ENCODE peak calls at places on chromosomes 4 and X, in four cellular contexts. G is transverse colon, K is breast epithelium, C is suprapubic skin. E is an unnamed sample.

GRCh38 chr4:157025898-157026297 is 50.1 kb upstream of the GLRB start:
- DNase-seq in G (no peak), K (no peak), C (no peak), E (no peak)

GRCh38 chr4:16262188-16262587 is 35.9 kb upstream of the TAPT1 start:
- DNase-seq in G (no peak), K (no peak), C (no peak), E (no peak)

GRCh38 chr4:167985565-167985964 is 106.8 kb upstream of the ANXA10 start:
- DNase-seq in G (no peak), K (no peak), C (no peak), E (no peak)

GRCh38 chr4:138790993-138791392 is 224.6 kb upstream of the NOCT start:
- DNase-seq in G (no peak), K (no peak), C (no peak), E (no peak)

GRCh38 chr4:82381661-82382284 is 8.0 kb upstream of the HNRNPD start:
- DNase-seq in G (no peak), K (no peak), C (no peak), E (no peak)

GRCh38 chr4:8403173-8403753 is 37.3 kb downstream of the ACOX3 start:
- DNase-seq in G (peak; percentile 75), K (peak; percentile 66), C (peak; percentile 91), E (peak; percentile 78)

GRCh38 chrX:53253293-53254020 is 27.9 kb downstream of the IQSEC2 start:
- DNase-seq in G (no peak), K (no peak), C (no peak), E (no peak)

GRCh38 chr4:127967141-127967775 is 2.1 kb downstream of the ABHD18 start:
- DNase-seq in G (no peak), K (no peak), C (no peak), E (no peak)

GRCh38 chrX:49995021-49995731 is 72.8 kb downstream of the CLCN5 start:
- DNase-seq in G (no peak), K (no peak), C (no peak), E (no peak)

GRCh38 chrX:97522307-97522706 is 638.6 kb downstream of the RPA4 start:
- DNase-seq in G (no peak), K (no peak), C (no peak), E (no peak)

GRCh38 chrX:21490341-21490740 is 116.1 kb downstream of the CNKSR2 start:
- DNase-seq in G (no peak), K (no peak), C (no peak), E (no peak)

GRCh38 chrX:130108647-130109428 is 1.5 kb downstream of the ELF4 start:
- DNase-seq in G (peak; percentile 73), K (no peak), C (no peak), E (no peak)

GRCh38 chr4:96913437-96914075 is 1073.7 kb downstream of the PDHA2 start:
- DNase-seq in G (no peak), K (no peak), C (no peak), E (no peak)

GRCh38 chr4:7854697-7855370 is 84.8 kb downstream of the AFAP1 start:
- DNase-seq in G (no peak), K (no peak), C (no peak), E (no peak)

GRCh38 chrX:109954333-109954732 is 48.6 kb upstream of the TMEM164 start:
- DNase-seq in G (no peak), K (no peak), C (no peak), E (no peak)

GRCh38 chrX:133482345-133483041 is 67.2 kb upstream of the GPC4 start:
- DNase-seq in G (peak; percentile 36), K (no peak), C (no peak), E (no peak)

GRCh38 chrX:102042706-102043325 is 82.7 kb upstream of the TCEAL2 start:
- DNase-seq in G (no peak), K (no peak), C (no peak), E (no peak)

GRCh38 chr4:30386266-30386895 is 333.8 kb upstream of the PCDH7 start:
- DNase-seq in G (no peak), K (no peak), C (no peak), E (no peak)

GRCh38 chr4:148737071-148737470 is 294.9 kb upstream of the NR3C2 start:
- DNase-seq in G (no peak), K (no peak), C (no peak), E (no peak)

GRCh38 chr4:143382539-143382938 is 45.9 kb downstream of the GAB1 start:
- DNase-seq in G (no peak), K (no peak), C (no peak), E (no peak)

GRCh38 chr4:41399191-41399590 is 138.8 kb upstream of the LIMCH1 start:
- DNase-seq in G (no peak), K (no peak), C (no peak), E (no peak)

GRCh38 chr4:99677161-99677560 is 19.5 kb upstream of the C4orf54 start:
- DNase-seq in G (no peak), K (no peak), C (no peak), E (no peak)

GRCh38 chr4:165787516-165788274 is 85.3 kb upstream of the TLL1 start:
- DNase-seq in G (no peak), K (no peak), C (no peak), E (no peak)

GRCh38 chr4:8117278-8117682 is 41.3 kb downstream of the ABLIM2 start:
- DNase-seq in G (peak; percentile 68), K (no peak), C (no peak), E (peak; percentile 41)

GRCh38 chr4:63620271-63620670 is 789.0 kb downstream of the TECRL start:
- DNase-seq in G (no peak), K (no peak), C (no peak), E (no peak)

GRCh38 chr4:2843909-2844584 is 403 bp downstream of the ADD1 start:
- DNase-seq in G (peak; percentile 50), K (peak; percentile 33), C (no peak), E (peak; percentile 55)

GRCh38 chr4:144734522-144734921 is 88.6 kb downstream of the HHIP start:
- DNase-seq in G (no peak), K (no peak), C (no peak), E (no peak)

GRCh38 chrX:153539171-153539978 is 21.9 kb downstream of the ATP2B3 start:
- DNase-seq in G (peak; percentile 62), K (no peak), C (peak; percentile 80), E (peak; percentile 67)

GRCh38 chr4:169615467-169616106 is 3.2 kb upstream of the NEK1 start:
- DNase-seq in G (no peak), K (no peak), C (no peak), E (no peak)

GRCh38 chr4:3872834-3873313 is 106.7 kb downstream of the ADRA2C start:
- DNase-seq in G (no peak), K (no peak), C (no peak), E (no peak)

GRCh38 chrX:153667931-153668396 is 5.6 kb downstream of the PNCK start:
- DNase-seq in G (peak; percentile 82), K (peak; percentile 75), C (peak; percentile 91), E (peak; percentile 87)

GRCh38 chrX:74606799-74607198 is 7.6 kb downstream of the RLIM start:
- DNase-seq in G (no peak), K (no peak), C (no peak), E (no peak)
- TF ChIP-seq POLR2AphosphoS5 in G (no peak), K (no peak), C (no peak), E (no peak)

GRCh38 chrX:78140206-78140605 is 756 bp upstream of the TAF9B start:
- DNase-seq in G (no peak), K (no peak), C (no peak), E (no peak)

GRCh38 chrX:78133561-78133960 is 5.9 kb downstream of the TAF9B start:
- DNase-seq in G (no peak), K (no peak), C (no peak), E (no peak)

DNA sequence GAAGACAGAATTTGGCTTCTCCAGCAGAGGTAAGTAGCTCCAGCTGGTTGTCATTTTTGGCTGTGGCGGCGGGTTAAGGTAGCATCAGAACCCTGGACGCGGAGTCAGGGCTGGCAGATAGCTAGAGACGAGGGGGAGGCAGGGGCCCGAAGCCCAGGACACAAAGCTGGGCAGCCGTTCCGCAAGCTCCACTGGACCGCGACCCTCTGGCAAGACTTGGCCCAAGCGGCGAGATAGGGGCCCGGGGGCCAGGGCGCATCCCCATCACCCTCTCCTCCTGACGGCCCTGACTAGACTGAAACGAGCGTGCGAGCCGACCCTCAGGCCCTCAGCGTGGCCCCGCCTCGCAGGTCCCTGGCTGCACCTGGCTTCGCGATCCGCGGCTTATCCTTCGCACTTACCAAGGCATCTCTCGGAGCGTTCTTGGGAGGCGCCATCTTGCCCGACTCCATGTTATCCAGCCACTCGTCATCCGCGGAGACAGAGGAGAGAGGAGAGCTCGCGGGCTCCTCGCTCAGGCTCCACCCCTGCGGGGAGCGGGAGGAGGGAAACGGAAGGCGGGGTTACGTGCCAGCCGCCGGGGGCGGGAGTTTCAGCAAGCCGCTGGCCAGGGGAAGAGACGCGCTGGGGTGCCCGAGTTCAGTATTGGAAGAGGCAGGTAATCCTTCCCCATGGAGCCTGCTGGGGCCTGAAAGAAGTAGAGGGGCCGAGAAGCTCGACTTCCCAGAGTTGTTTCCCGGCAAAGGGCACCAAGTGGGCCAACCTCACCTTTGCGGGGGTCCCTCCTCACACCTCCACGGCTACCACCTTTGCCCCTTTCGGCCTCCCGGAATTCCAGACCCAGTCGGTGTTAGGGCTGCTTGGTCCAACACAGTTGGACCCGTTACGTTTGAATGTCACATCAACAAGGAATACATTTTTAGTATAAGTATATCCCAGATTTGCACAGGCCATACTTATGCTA is at the start of gene TAF9B:
- DNase-seq in G (peak; percentile 88), K (peak; percentile 75), C (peak; percentile 86), E (peak; percentile 83)
- TF ChIP-seq POLR2AphosphoS5 in G (peak; percentile 77), K (peak; percentile 73), C (no peak), E (peak; percentile 78)

GRCh38 chr4:80306255-80306654 is 29.3 kb upstream of the CFAP299 start:
- DNase-seq in G (no peak), K (no peak), C (no peak), E (no peak)

GRCh38 chr4:80307774-80308465 is 27.6 kb upstream of the CFAP299 start:
- DNase-seq in G (no peak), K (no peak), C (no peak), E (no peak)

GRCh38 chr4:80307183-80307735 is 28.3 kb upstream of the CFAP299 start:
- DNase-seq in G (no peak), K (no peak), C (no peak), E (no peak)

GRCh38 chr4:80302616-80303223 is 32.8 kb upstream of the CFAP299 start:
- DNase-seq in G (no peak), K (no peak), C (no peak), E (no peak)

DNA sequence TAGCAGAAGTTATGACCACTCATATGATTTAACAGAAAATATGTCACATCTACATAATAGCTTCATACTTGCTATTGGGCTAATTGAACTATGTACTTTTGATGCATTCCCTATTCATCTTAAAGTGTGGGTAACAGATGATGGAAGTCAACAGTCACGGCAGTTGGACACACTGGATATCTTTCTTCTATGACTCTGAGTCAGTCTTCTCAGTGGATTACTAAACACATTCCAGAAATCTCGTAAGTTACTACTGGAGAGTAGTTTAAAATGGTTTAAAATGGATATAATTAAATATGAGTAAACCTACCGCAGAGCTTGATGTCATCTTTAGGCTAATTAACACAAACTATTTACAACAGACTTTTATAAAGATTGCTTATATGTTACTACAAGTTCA is 30.1 kb upstream of the CFAP299 start:
- DNase-seq in G (no peak), K (no peak), C (no peak), E (no peak)
- TF ChIP-seq POLR2AphosphoS5 in G (no peak), K (no peak), C (no peak), E (no peak)

GRCh38 chr4:173527103-173527876 is 2.7 kb downstream of the HAND2 start:
- DNase-seq in G (no peak), K (no peak), C (no peak), E (no peak)

GRCh38 chr4:173524218-173525117 is 5.6 kb downstream of the HAND2 start:
- DNase-seq in G (no peak), K (no peak), C (no peak), E (no peak)

GRCh38 chr4:173525118-173526033 is 4.7 kb downstream of the HAND2 start:
- DNase-seq in G (no peak), K (no peak), C (no peak), E (no peak)

GRCh38 chr4:173526724-173527102 is 3.3 kb downstream of the HAND2 start:
- DNase-seq in G (no peak), K (no peak), C (no peak), E (no peak)

GRCh38 chr4:173526034-173526482 is 4.0 kb downstream of the HAND2 start:
- DNase-seq in G (no peak), K (no peak), C (no peak), E (no peak)
- TF ChIP-seq POLR2AphosphoS5 in G (no peak), K (no peak), C (no peak), E (no peak)

E was measured in stomach.